ENCODE peak calls at places on chromosome 22, in eight cellular contexts. Y, V, C, L, K, A, U and H are unnamed samples.

GRCh38 chr22:37420656-37421467 is 6.4 kb downstream of the ELFN2 start:
- DNase-seq in Y (no peak), V (no peak), C (no peak), L (no peak), K (peak), A (no peak), U (peak), H (no peak)

GRCh38 chr22:40414838-40415505 is 44.6 kb downstream of the SGSM3 start:
- DNase-seq in Y (no peak), V (no peak), C (no peak), L (no peak), K (no peak), A (no peak), U (no peak), H (no peak)

GRCh38 chr22:47205562-47205961 is 443.1 kb downstream of the TBC1D22A start:
- DNase-seq in Y (no peak), V (no peak), C (no peak), L (no peak), K (no peak), A (peak), U (no peak), H (no peak)

GRCh38 chr22:22130956-22131355 is 113.6 kb upstream of the VPREB1 start:
- DNase-seq in Y (no peak), V (no peak), C (no peak), L (no peak), K (no peak), A (no peak), U (no peak), H (no peak)

GRCh38 chr22:38697055-38697980 is 3.4 kb downstream of the JOSD1 start:
- DNase-seq in Y (peak), V (no peak), C (no peak), L (no peak), K (peak), A (no peak), U (peak), H (no peak)

GRCh38 chr22:38474003-38474607 is 6.2 kb downstream of the KDELR3 start:
- DNase-seq in Y (no peak), V (no peak), C (no peak), L (no peak), K (no peak), A (no peak), U (no peak), H (no peak)

GRCh38 chr22:42283288-42284229 is 13.1 kb upstream of the TCF20 start:
- DNase-seq in Y (no peak), V (no peak), C (peak), L (no peak), K (no peak), A (peak), U (no peak), H (no peak)

GRCh38 chr22:20981787-20982562 is at the start of gene LZTR1:
- DNase-seq in Y (peak), V (peak), C (peak), L (peak), K (peak), A (peak), U (peak), H (peak)

GRCh38 chr22:47001288-47001687 is 238.8 kb downstream of the TBC1D22A start:
- DNase-seq in Y (no peak), V (peak), C (no peak), L (no peak), K (no peak), A (no peak), U (no peak), H (no peak)

GRCh38 chr22:25702046-25702445 is 39.9 kb upstream of the MYO18B start:
- DNase-seq in Y (peak), V (no peak), C (no peak), L (no peak), K (peak), A (no peak), U (peak), H (no peak)

GRCh38 chr22:21013742-21014201 is 1.2 kb upstream of the P2RX6 start:
- DNase-seq in Y (no peak), V (no peak), C (no peak), L (no peak), K (no peak), A (no peak), U (no peak), H (no peak)

GRCh38 chr22:50525104-50525958 is at the start of gene SCO2:
- DNase-seq in Y (peak), V (peak), C (peak), L (peak), K (peak), A (peak), U (peak), H (peak)

GRCh38 chr22:41286639-41287091 is 678 bp upstream of the RANGAP1 start:
- DNase-seq in Y (peak), V (no peak), C (peak), L (no peak), K (no peak), A (peak), U (peak), H (no peak)

GRCh38 chr22:48477031-48477721 is 1350.5 kb downstream of the BRD1 start:
- DNase-seq in Y (peak), V (no peak), C (no peak), L (peak), K (no peak), A (no peak), U (no peak), H (no peak)